ENCODE peak calls at places on chromosomes 2 and 18, in five cellular contexts. A, N, J, P and O are unnamed samples.

GRCh38 chr2:217710218-217710565 is 292.6 kb downstream of the TNS1 start:
- DNase-seq in J (no peak), P (no peak), A (no peak), N (peak; percentile 67), O (no peak)

GRCh38 chr2:192465145-192465544 is 270.4 kb upstream of the TMEFF2 start:
- DNase-seq in P (no peak), N (no peak), J (no peak), A (no peak), O (no peak)

GRCh38 chr2:212145111-212145510 is 393.5 kb downstream of the ERBB4 start:
- DNase-seq in N (no peak), P (no peak), J (no peak), A (no peak), O (no peak)

GRCh38 chr2:23703583-23704385 is 223.1 kb downstream of the ATAD2B start:
- DNase-seq in A (peak; percentile 8), J (no peak), P (no peak), N (no peak), O (peak; percentile 40)

GRCh38 chr2:676647-677055 is 555 bp downstream of the TMEM18 start:
- DNase-seq in A (peak; percentile 100), J (peak; percentile 95), P (peak; percentile 96), N (peak; percentile 90), O (peak; percentile 98)

GRCh38 chr2:199460101-199460671 is 2.4 kb upstream of the SATB2 start:
- DNase-seq in P (no peak), A (no peak), N (peak; percentile 57), J (peak; percentile 45), O (no peak)

GRCh38 chr2:181876614-181877063 is 14.9 kb upstream of the ITPRID2 start:
- DNase-seq in J (no peak), N (peak; percentile 88), A (no peak), P (no peak), O (no peak)

GRCh38 chr18:35573531-35573930 is 8.0 kb upstream of the GALNT1 start:
- DNase-seq in A (no peak), J (no peak), P (no peak), N (no peak), O (no peak)

GRCh38 chr2:70936979-70937811 is 1.5 kb downstream of the ATP6V1B1 start:
- DNase-seq in P (no peak), N (peak; percentile 59), A (no peak), J (no peak), O (no peak)

GRCh38 chr18:2997846-2998599 is 14.9 kb downstream of the LPIN2 start:
- DNase-seq in J (no peak), P (no peak), N (no peak), A (no peak), O (no peak)

GRCh38 chr18:64854112-64854511 is 705.2 kb upstream of the LINC00305 start:
- DNase-seq in N (no peak), P (no peak), A (no peak), J (no peak), O (no peak)

GRCh38 chr18:48939368-48940097 is 11.2 kb downstream of the SMAD7 start:
- DNase-seq in P (no peak), J (no peak), A (peak; percentile 71), N (no peak), O (no peak)

GRCh38 chr2:26809876-26810577 is 24.2 kb downstream of the CENPA start:
- DNase-seq in J (no peak), P (no peak), A (no peak), N (no peak), O (no peak)

GRCh38 chr2:64330691-64331429 is 123.1 kb upstream of the LGALSL start:
- DNase-seq in P (peak; percentile 56), J (peak; percentile 92), N (peak; percentile 77), A (peak; percentile 71), O (peak; percentile 91)

GRCh38 chr18:69840445-69840844 is 107.2 kb downstream of the CD226 start:
- DNase-seq in P (no peak), N (no peak), J (no peak), A (no peak), O (no peak)

GRCh38 chr2:54083021-54083420 is 32.4 kb upstream of the ACYP2 start:
- DNase-seq in A (no peak), J (no peak), P (no peak), N (no peak), O (no peak)

GRCh38 chr2:138121769-138122661 is 157.7 kb downstream of the HNMT start:
- DNase-seq in P (no peak), A (no peak), J (no peak), N (peak; percentile 69), O (no peak)

GRCh38 chr2:236166781-236167296 is 1.3 kb downstream of the GBX2 start:
- DNase-seq in J (no peak), P (no peak), A (no peak), N (no peak), O (no peak)

GRCh38 chr2:183224933-183225332 is 100.7 kb downstream of the NUP35 start:
- DNase-seq in N (no peak), J (no peak), P (no peak), A (no peak), O (no peak)

GRCh38 chr2:10947005-10947440 is 35.3 kb downstream of the KCNF1 start:
- DNase-seq in P (no peak), A (no peak), J (no peak), N (peak; percentile 45), O (no peak)

GRCh38 chr2:203673933-203674332 is 32.5 kb upstream of the CD28 start:
- DNase-seq in A (no peak), P (no peak), N (no peak), J (peak; percentile 77), O (no peak)

GRCh38 chr2:99878951-99879350 is 263.4 kb downstream of the AFF3 start:
- DNase-seq in P (no peak), A (no peak), J (no peak), N (no peak), O (no peak)

GRCh38 chr18:66439207-66439606 is 164.7 kb downstream of the CDH19 start:
- DNase-seq in P (no peak), A (no peak), J (no peak), N (no peak), O (no peak)

GRCh38 chr2:127401757-127402695 is 14.3 kb upstream of the MAP3K2 start:
- DNase-seq in A (no peak), P (no peak), J (no peak), N (peak; percentile 81), O (no peak)

GRCh38 chr2:65128297-65129190 is 1.4 kb downstream of the RAB1A start:
- DNase-seq in J (peak; percentile 33), P (no peak), N (peak; percentile 62), A (no peak), O (no peak)

GRCh38 chr18:59063300-59063895 is 76.3 kb upstream of the SEC11C start:
- DNase-seq in J (no peak), A (no peak), N (no peak), P (no peak), O (no peak)

GRCh38 chr2:106096446-106097369 is 97.4 kb downstream of the UXS1 start:
- DNase-seq in N (no peak), A (no peak), P (no peak), J (no peak), O (no peak)

GRCh38 chr2:182597570-182597969 is 118.5 kb upstream of the DNAJC10 start:
- DNase-seq in A (no peak), P (no peak), J (no peak), N (no peak), O (no peak)

DNA sequence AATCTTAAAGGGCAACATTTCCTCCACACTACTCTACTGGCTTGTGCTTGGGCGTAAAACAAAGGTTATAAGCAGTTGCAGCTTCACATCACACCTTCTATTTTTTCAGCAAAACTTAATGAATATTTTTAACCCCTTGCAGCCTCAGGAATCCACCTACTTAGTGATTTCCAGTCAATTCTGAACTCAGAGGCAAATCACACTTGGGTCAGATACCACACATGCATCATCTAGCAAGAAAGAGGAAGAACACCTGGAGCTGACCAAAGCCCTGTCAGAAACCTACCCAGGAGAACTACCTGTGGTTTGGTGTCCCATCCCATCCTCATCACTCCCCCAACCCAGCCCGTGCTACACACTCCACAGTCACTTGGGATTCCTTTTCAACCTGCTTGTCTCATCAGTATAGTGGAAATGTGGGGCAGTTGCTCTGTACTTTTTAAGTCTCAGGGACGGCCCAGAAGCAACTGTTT is 25.5 kb downstream of the PIAS2 start:
- DNase-seq in A (no peak), N (no peak), P (no peak), J (peak; percentile 11), O (no peak)
- H3K9me3 ChIP-seq in A (peaks cover 10% of the 10 kb centered on the region), N (no peaks in the 10 kb centered on the region), P (peaks cover 11% of the 10 kb centered on the region), J (peaks cover 22% of the 10 kb centered on the region), O (peaks cover 6% of the 10 kb centered on the region)

DNA sequence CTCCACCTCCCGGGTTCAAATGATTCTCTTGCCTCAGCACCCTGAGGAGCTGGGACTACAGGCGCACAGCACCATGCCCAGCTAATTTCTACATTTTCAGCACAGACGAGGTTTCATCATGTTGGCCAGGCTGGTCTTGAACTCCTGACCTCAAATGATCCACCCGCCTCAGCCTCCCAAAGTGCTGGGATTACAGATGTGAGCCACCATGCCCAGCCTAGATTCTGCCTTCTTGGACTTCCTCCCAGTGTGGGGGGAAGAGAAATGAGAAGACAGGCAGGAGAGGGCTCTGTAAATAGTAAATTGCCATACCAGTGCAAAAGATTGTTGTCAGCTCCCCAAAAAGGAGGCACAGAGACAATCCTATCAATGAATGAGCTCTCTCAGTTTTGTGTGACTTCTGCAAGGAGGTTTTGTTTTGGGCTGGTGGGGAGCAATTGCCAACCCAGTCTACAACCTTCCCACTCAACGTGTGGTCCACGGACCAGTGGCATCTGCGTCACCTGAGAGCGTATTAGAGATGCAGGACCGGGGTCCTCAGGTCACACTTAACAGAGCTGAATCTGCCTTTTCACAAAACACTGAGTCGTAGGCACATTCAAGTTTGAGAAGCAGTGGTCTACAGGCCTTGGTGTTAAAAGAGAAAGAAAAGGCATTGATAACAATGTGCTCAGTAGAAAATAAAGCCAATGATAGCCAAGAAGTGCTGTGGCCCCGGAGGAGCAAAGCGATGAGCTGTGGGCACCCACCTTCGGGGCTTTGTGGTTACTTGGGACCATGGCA is 78.1 kb downstream of the MYCN start:
- DNase-seq in N (no peak), P (no peak), J (no peak), A (no peak), O (no peak)
- H3K9me3 ChIP-seq in N (no peaks in the 10 kb centered on the region), P (no peaks in the 10 kb centered on the region), J (no peaks in the 10 kb centered on the region), A (no peaks in the 10 kb centered on the region), O (no peaks in the 10 kb centered on the region)

GRCh38 chr2:238606311-238606710 is 179.6 kb downstream of the ASB1 start:
- DNase-seq in A (no peak), N (no peak), J (no peak), P (no peak), O (no peak)
- H3K9me3 ChIP-seq in A (peaks cover 14% of the 10 kb centered on the region), N (no peaks in the 10 kb centered on the region), J (no peaks in the 10 kb centered on the region), P (peaks cover 18% of the 10 kb centered on the region), O (peaks cover 27% of the 10 kb centered on the region)

GRCh38 chr18:14978191-14978590 is 230.2 kb downstream of the ANKRD30B start:
- DNase-seq in N (no peak), A (no peak), J (no peak), P (no peak), O (peak; percentile 32)
- H3K9me3 ChIP-seq in N (no peaks in the 10 kb centered on the region), A (no peaks in the 10 kb centered on the region), J (no peaks in the 10 kb centered on the region), P (no peaks in the 10 kb centered on the region), O (no peaks in the 10 kb centered on the region)

DNA sequence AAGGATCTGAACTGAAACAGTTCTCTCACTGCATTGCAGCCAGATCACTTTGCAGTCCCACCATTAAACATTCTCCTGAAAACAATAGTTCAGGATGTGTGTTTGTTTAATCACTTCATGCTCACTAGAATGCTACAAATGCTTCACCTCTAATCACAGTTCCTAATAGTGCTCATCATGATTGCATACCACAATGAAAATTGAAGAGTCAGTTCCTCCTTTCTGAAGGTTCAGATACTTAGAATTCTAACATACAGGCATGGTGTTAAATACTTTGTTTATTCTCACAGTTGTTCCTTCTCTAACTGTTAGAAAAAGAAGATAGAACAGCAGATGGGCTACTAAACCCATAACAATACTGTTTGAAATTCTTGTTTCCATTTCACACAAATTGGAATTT is 622.3 kb upstream of the ACVR2A start:
- DNase-seq in J (no peak), P (no peak), A (no peak), N (no peak), O (no peak)
- H3K9me3 ChIP-seq in J (no peaks in the 10 kb centered on the region), P (no peaks in the 10 kb centered on the region), A (peaks cover 7% of the 10 kb centered on the region), N (no peaks in the 10 kb centered on the region), O (no peaks in the 10 kb centered on the region)